ENCODE peak calls at places on chromosome 11, in six cellular contexts. X is naive thymus-derived CD4-positive, alpha-beta T cell; O is small intestine; V is pulmonary artery endothelial cell; J is posterior cingulate gyrus; F is osteocyte. D is an unnamed sample.

GRCh38 chr11:8871283-8871775 is 39.7 kb upstream of the AKIP1 start:
- DNase-seq in X (no peak), O (peak), V (no peak), J (peak), F (no peak), D (peak)

GRCh38 chr11:113725883-113726405 is 19.8 kb upstream of the TMPRSS5 start:
- DNase-seq in X (no peak), O (peak), V (no peak), J (no peak), F (no peak), D (no peak)

GRCh38 chr11:122046438-122046837 is 69.6 kb downstream of the BLID start:
- DNase-seq in X (no peak), O (no peak), V (no peak), J (no peak), F (no peak), D (no peak)

GRCh38 chr11:10481567-10482349 is 26.7 kb downstream of the AMPD3 start:
- DNase-seq in X (no peak), O (no peak), V (no peak), J (no peak), F (no peak), D (no peak)

GRCh38 chr11:2203440-2204259 is 32.0 kb upstream of the TH start:
- DNase-seq in X (no peak), O (peak), V (no peak), J (peak), F (no peak), D (no peak)

GRCh38 chr11:71488086-71488967 is 35.3 kb downstream of the NADSYN1 start:
- DNase-seq in X (no peak), O (no peak), V (peak), J (no peak), F (peak), D (no peak)

GRCh38 chr11:127926721-127927120 is 660.6 kb downstream of the ETS1 start:
- DNase-seq in X (no peak), O (no peak), V (no peak), J (no peak), F (no peak), D (no peak)

GRCh38 chr11:12950681-12951080 is 58.4 kb upstream of the RASSF10 start:
- DNase-seq in X (no peak), O (no peak), V (no peak), J (no peak), F (no peak), D (no peak)

GRCh38 chr11:61686469-61686868 is 6.3 kb downstream of the DAGLA start:
- DNase-seq in X (no peak), O (no peak), V (no peak), J (no peak), F (no peak), D (no peak)

GRCh38 chr11:62705401-62705800 is 1.8 kb downstream of the BSCL2 start:
- DNase-seq in X (no peak), O (no peak), V (no peak), J (no peak), F (no peak), D (peak)

GRCh38 chr11:10444725-10445286 is 10.3 kb upstream of the AMPD3 start:
- DNase-seq in X (peak), O (no peak), V (no peak), J (no peak), F (no peak), D (no peak)

GRCh38 chr11:75320046-75320618 is 31.3 kb downstream of the ARRB1 start:
- DNase-seq in X (no peak), O (no peak), V (no peak), J (no peak), F (no peak), D (no peak)

GRCh38 chr11:72598901-72599300 is 75.3 kb downstream of the PDE2A start:
- DNase-seq in X (no peak), O (peak), V (peak), J (peak), F (no peak), D (no peak)

GRCh38 chr11:85854557-85855340 is 434 bp upstream of the CCDC83 start:
- DNase-seq in X (peak), O (peak), V (peak), J (peak), F (peak), D (peak)

GRCh38 chr11:33722579-33723234 is 13.5 kb downstream of the CD59 start:
- DNase-seq in X (no peak), O (no peak), V (no peak), J (no peak), F (no peak), D (peak)

GRCh38 chr11:46916669-46917108 is 1.7 kb downstream of the LRP4 start:
- DNase-seq in X (peak), O (peak), V (no peak), J (no peak), F (no peak), D (no peak)

GRCh38 chr11:39784873-39785272 is 1674.6 kb downstream of the LRRC4C start:
- DNase-seq in X (no peak), O (no peak), V (no peak), J (no peak), F (no peak), D (no peak)

GRCh38 chr11:11510939-11511338 is 110.9 kb downstream of the GALNT18 start:
- DNase-seq in X (no peak), O (no peak), V (no peak), J (no peak), F (no peak), D (no peak)

GRCh38 chr11:75029836-75030631 is 41.3 kb downstream of the NEU3 start:
- DNase-seq in X (no peak), O (no peak), V (no peak), J (no peak), F (peak), D (no peak)

GRCh38 chr11:15602779-15603178 is 488.1 kb downstream of the INSC start:
- DNase-seq in X (no peak), O (no peak), V (no peak), J (no peak), F (no peak), D (no peak)

GRCh38 chr11:9601041-9601875 is 27.8 kb downstream of the WEE1 start:
- DNase-seq in X (peak), O (peak), V (no peak), J (no peak), F (no peak), D (peak)

GRCh38 chr11:64226507-64227051 is 505 bp downstream of the NUDT22 start:
- DNase-seq in X (peak), O (peak), V (no peak), J (no peak), F (no peak), D (peak)

GRCh38 chr11:87039371-87039770 is 1.6 kb downstream of the TMEM135 start:
- DNase-seq in X (no peak), O (no peak), V (no peak), J (no peak), F (no peak), D (no peak)

GRCh38 chr11:63567044-63567840 is 4.1 kb upstream of the PLAAT2 start:
- DNase-seq in X (peak), O (peak), V (no peak), J (no peak), F (no peak), D (peak)

GRCh38 chr11:123945132-123945531 is 1.5 kb upstream of the OR6T1 start:
- DNase-seq in X (no peak), O (no peak), V (no peak), J (no peak), F (no peak), D (no peak)

D was measured in H4.